ENCODE peak calls at places on chromosomes 16 and 17, in four cellular contexts. F, C, O and A are unnamed samples.

GRCh38 chr17:41199421-41200098 is 9.9 kb downstream of the KRTAP9-1 start:
- DNase-seq in F (no peak), C (no peak), O (no peak), A (no peak)

GRCh38 chr17:34081269-34081668 is 173.8 kb upstream of the CCL2 start:
- DNase-seq in F (no peak), C (peak), O (peak), A (no peak)

GRCh38 chr17:2705263-2705662 is 6.3 kb downstream of the CLUH start:
- DNase-seq in F (no peak), C (peak), O (no peak), A (peak)

GRCh38 chr16:69397821-69398521 is 12.2 kb upstream of the TERF2 start:
- DNase-seq in F (peak), C (peak), O (peak), A (peak)

GRCh38 chr17:7307686-7308624 is 527 bp downstream of the EIF5A start:
- DNase-seq in F (no peak), C (peak), O (peak), A (no peak)

GRCh38 chr16:648071-648785 is 937 bp upstream of the WDR90 start:
- DNase-seq in F (no peak), C (no peak), O (no peak), A (no peak)

GRCh38 chr17:47205419-47205963 is 3.7 kb upstream of the MYL4 start:
- DNase-seq in F (peak), C (peak), O (no peak), A (no peak)

GRCh38 chr17:2724783-2725164 is 13.2 kb upstream of the CLUH start:
- DNase-seq in F (no peak), C (peak), O (no peak), A (peak)

GRCh38 chr17:7716901-7717755 is at the start of gene DNAH2:
- DNase-seq in F (no peak), C (peak), O (peak), A (peak)

GRCh38 chr17:48262982-48263586 is 155.5 kb downstream of the SNX11 start:
- DNase-seq in F (no peak), C (peak), O (peak), A (peak)

GRCh38 chr16:73735018-73735417 is 561.6 kb upstream of the PSMD7 start:
- DNase-seq in F (peak), C (peak), O (no peak), A (no peak)

GRCh38 chr16:706189-707061 is 824 bp upstream of the FBXL16 start:
- DNase-seq in F (no peak), C (no peak), O (no peak), A (no peak)

GRCh38 chr17:38364741-38365140 is 13.1 kb downstream of the SOCS7 start:
- DNase-seq in F (no peak), C (no peak), O (no peak), A (no peak)

GRCh38 chr17:43171761-43172487 is 910 bp downstream of the NBR1 start:
- DNase-seq in F (no peak), C (peak), O (peak), A (peak)

GRCh38 chr16:68288252-68288650 is 22.5 kb downstream of the SLC7A6OS start:
- DNase-seq in F (no peak), C (no peak), O (no peak), A (no peak)
- TF ChIP-seq FOS in F (no peak), C (no peak), O (no peak), A (no peak)

GRCh38 chr17:4263282-4264215 is at the start of gene ANKFY1:
- DNase-seq in F (peak), C (peak), O (peak), A (peak)
- TF ChIP-seq CTCF in F (peak), C (peak), O (peak), A (no peak)

DNA sequence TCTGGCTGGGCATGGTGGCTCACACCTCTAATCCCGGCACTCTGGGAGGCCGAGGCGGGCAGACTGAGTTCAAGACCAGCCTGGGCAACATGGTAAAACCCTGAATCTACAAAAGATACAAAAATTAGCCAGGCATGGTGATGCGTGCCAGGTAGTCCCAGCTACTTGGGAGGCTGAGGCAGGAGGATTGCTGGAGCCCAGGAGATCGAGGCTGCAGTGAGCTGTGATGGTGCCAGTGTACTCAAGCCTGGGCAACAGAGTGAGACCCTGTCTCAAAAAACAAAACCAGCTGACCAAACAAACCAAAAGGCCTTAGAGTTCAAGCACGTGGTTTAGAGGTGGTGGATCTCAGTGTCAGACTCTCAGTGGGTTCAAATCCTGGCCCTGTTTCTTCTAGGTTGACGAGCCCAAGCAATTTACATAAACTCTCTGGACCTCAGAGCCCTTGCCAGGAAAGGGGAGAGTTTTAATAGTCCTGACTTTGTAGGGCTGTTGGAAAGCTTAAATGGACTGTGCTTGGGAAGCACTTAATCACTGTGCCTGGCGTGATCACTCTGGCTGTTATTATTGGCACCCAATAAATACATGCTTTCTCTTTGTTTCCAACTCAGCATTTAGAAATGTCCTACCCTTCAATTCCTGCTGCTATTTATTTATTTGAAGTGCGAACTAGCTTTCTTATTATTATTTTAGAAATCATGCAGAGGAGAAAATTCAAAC is 44.7 kb downstream of the ABCC1 start:
- DNase-seq in F (no peak), C (peak), O (no peak), A (peak)
- TF ChIP-seq FOS in F (no peak), C (no peak), O (no peak), A (no peak)

GRCh38 chr16:4337540-4338088 is 13.5 kb downstream of the PAM16 start:
- DNase-seq in F (no peak), C (no peak), O (no peak), A (no peak)

GRCh38 chr16:4339455-4339854 is 11.7 kb downstream of the PAM16 start:
- DNase-seq in F (no peak), C (no peak), O (no peak), A (no peak)

GRCh38 chr16:4336701-4337539 is 14.2 kb downstream of the PAM16 start:
- DNase-seq in F (no peak), C (no peak), O (no peak), A (no peak)

GRCh38 chr16:4338712-4339299 is 12.3 kb downstream of the PAM16 start:
- DNase-seq in F (no peak), C (no peak), O (no peak), A (no peak)

GRCh38 chr16:4338125-4338582 is 13.0 kb downstream of the PAM16 start:
- DNase-seq in F (no peak), C (no peak), O (no peak), A (no peak)
- TF ChIP-seq CTCF in F (no peak), C (peak), O (peak), A (no peak)